ENCODE peak calls at places on chromosomes 2 and 18, in eight cellular contexts. Y, F, N, S, A, G, P and M are unnamed samples.

GRCh38 chr2:234015861-234016260 is 34.6 kb upstream of the SPP2 start:
- DNase-seq in P (no peak), A (no peak), G (no peak), Y (no peak), S (no peak), F (no peak), N (no peak), M (no peak)

GRCh38 chr2:238875161-238875530 is 27.3 kb downstream of the TWIST2 start:
- DNase-seq in N (no peak), A (no peak), P (no peak), S (no peak), G (peak; percentile 61), F (no peak), Y (no peak), M (no peak)

GRCh38 chr2:161486111-161486510 is 70.0 kb downstream of the TBR1 start:
- DNase-seq in N (no peak), P (no peak), G (peak; percentile 11), F (no peak), A (no peak), Y (no peak), S (no peak), M (no peak)

GRCh38 chr2:28870146-28870891 is at the start of gene TRMT61B:
- DNase-seq in P (peak; percentile 99), G (peak; percentile 94), S (peak; percentile 99), Y (peak; percentile 98), A (peak; percentile 99), F (peak; percentile 98), N (peak; percentile 97), M (peak; percentile 98)

GRCh38 chr18:36568487-36568886 is 260.3 kb downstream of the TPGS2 start:
- DNase-seq in Y (no peak), N (no peak), P (no peak), G (no peak), A (no peak), S (no peak), F (no peak), M (no peak)

GRCh38 chr2:79087785-79088364 is at the start of gene REG1B:
- DNase-seq in G (no peak), S (no peak), A (no peak), Y (no peak), F (no peak), P (no peak), N (no peak), M (no peak)

GRCh38 chr2:165239826-165240618 is 808 bp downstream of the SCN2A start:
- DNase-seq in N (no peak), A (no peak), P (no peak), Y (no peak), S (no peak), F (peak; percentile 47), G (no peak), M (no peak)

GRCh38 chr2:179264238-179265081 is at the start of gene SESTD1:
- DNase-seq in Y (peak; percentile 51), F (peak; percentile 79), P (peak; percentile 82), G (peak; percentile 68), N (peak; percentile 59), S (peak; percentile 70), A (peak; percentile 57), M (peak; percentile 64)

GRCh38 chr2:178059656-178060055 is 12.9 kb downstream of the PDE11A start:
- DNase-seq in S (no peak), G (no peak), F (no peak), Y (no peak), N (no peak), P (no peak), A (no peak), M (no peak)

GRCh38 chr2:120432293-120432975 is 86.5 kb downstream of the INHBB start:
- DNase-seq in N (no peak), P (no peak), Y (no peak), A (no peak), F (no peak), G (no peak), S (no peak), M (no peak)

GRCh38 chr2:143901185-143901842 is 618.6 kb downstream of the ZEB2 start:
- DNase-seq in F (no peak), P (peak; percentile 74), G (peak; percentile 95), S (no peak), Y (no peak), N (peak; percentile 16), A (peak; percentile 69), M (no peak)

GRCh38 chr18:12317664-12318333 is 9.8 kb downstream of the TUBB6 start:
- DNase-seq in P (peak; percentile 55), A (peak; percentile 70), Y (no peak), F (no peak), G (peak; percentile 40), N (no peak), S (no peak), M (no peak)

GRCh38 chr2:157334797-157335196 is 9.2 kb upstream of the ERMN start:
- DNase-seq in N (no peak), G (no peak), Y (no peak), S (no peak), P (no peak), A (no peak), F (no peak), M (no peak)

GRCh38 chr2:213678437-213679218 is 394.4 kb downstream of the SPAG16 start:
- DNase-seq in N (no peak), A (no peak), F (no peak), P (no peak), G (no peak), Y (no peak), S (no peak), M (no peak)

GRCh38 chr18:75100832-75101630 is 107.9 kb downstream of the PTGR3 start:
- DNase-seq in Y (no peak), A (no peak), S (no peak), P (no peak), G (no peak), F (no peak), N (no peak), M (no peak)

GRCh38 chr2:66930499-66931165 is 466.5 kb upstream of the ETAA1 start:
- DNase-seq in Y (no peak), F (no peak), P (no peak), A (no peak), G (no peak), N (no peak), S (no peak), M (no peak)

GRCh38 chr18:55912919-55913318 is 324.9 kb upstream of the TCF4 start:
- DNase-seq in S (no peak), Y (no peak), G (no peak), N (no peak), P (no peak), A (no peak), F (no peak), M (no peak)

GRCh38 chr2:223055836-223056235 is 3.8 kb downstream of the KCNE4 start:
- DNase-seq in Y (no peak), F (no peak), S (no peak), G (no peak), A (no peak), N (no peak), P (peak; percentile 34), M (no peak)